ENCODE peak calls at places on chromosomes 7 and 10, in nine cellular contexts. G is A549, X is GM12865, P is left ventricle myocardium inferior, L is fibroblast of lung, A is fibroblast of mammary gland, N is foreskin fibroblast, I is brain microvascular endothelial cell, Y is HFF-Myc. F is an unnamed sample.

GRCh38 chr7:134651991-134652390 is 5.3 kb downstream of the BPGM start:
- DNase-seq in G (no peak), Y (no peak), X (no peak), P (no peak), I (no peak), A (peak; percentile 50), N (no peak), L (no peak), F (no peak)

GRCh38 chr10:44914891-44915290 is 3.8 kb downstream of the TMEM72 start:
- DNase-seq in Y (no peak), N (no peak), G (no peak), I (no peak), A (no peak), P (no peak), X (no peak), L (no peak), F (no peak)

GRCh38 chr10:125661418-125661941 is 21.5 kb downstream of the TEX36 start:
- DNase-seq in N (peak; percentile 5), L (no peak), A (no peak), Y (no peak), G (no peak), X (no peak), I (no peak), P (no peak), F (no peak)

GRCh38 chr10:26879744-26880143 is 19.0 kb upstream of the ABI1 start:
- DNase-seq in Y (no peak), N (no peak), X (no peak), G (peak; percentile 21), L (no peak), P (no peak), A (no peak), I (no peak), F (no peak)

GRCh38 chr10:84587789-84588188 is 259.4 kb downstream of the CCSER2 start:
- DNase-seq in Y (no peak), X (no peak), G (no peak), A (no peak), I (no peak), L (no peak), P (no peak), N (no peak), F (no peak)

GRCh38 chr7:23273141-23273599 is 26.0 kb upstream of the MALSU1 start:
- DNase-seq in X (peak; percentile 97), Y (peak; percentile 73), A (peak; percentile 82), G (peak; percentile 97), L (peak; percentile 94), P (peak; percentile 82), N (peak; percentile 90), I (peak; percentile 98), F (no peak)

GRCh38 chr10:129404091-129404490 is 63.0 kb upstream of the MGMT start:
- DNase-seq in X (no peak), G (no peak), Y (no peak), N (no peak), A (no peak), I (no peak), L (no peak), P (no peak), F (no peak)

GRCh38 chr10:13360587-13360986 is 12.5 kb upstream of the SEPHS1 start:
- DNase-seq in P (no peak), X (no peak), Y (no peak), A (no peak), N (no peak), G (no peak), I (no peak), L (no peak), F (no peak)

GRCh38 chr7:157488966-157489365 is 152.2 kb downstream of the DNAJB6 start:
- DNase-seq in Y (no peak), G (no peak), P (no peak), I (no peak), A (no peak), L (no peak), X (no peak), N (no peak), F (no peak)

GRCh38 chr7:14888904-14889482 is 13.6 kb downstream of the DGKB start:
- DNase-seq in A (peak; percentile 19), X (no peak), P (no peak), I (no peak), N (peak; percentile 9), L (peak; percentile 20), Y (no peak), G (no peak), F (no peak)

GRCh38 chr7:73704640-73705550 is 14.6 kb downstream of the STX1A start:
- DNase-seq in I (peak; percentile 85), N (no peak), Y (no peak), G (peak; percentile 99), L (peak; percentile 87), A (peak; percentile 80), P (no peak), X (no peak), F (no peak)

GRCh38 chr7:22990588-22990949 is 23.4 kb downstream of the HYCC1 start:
- DNase-seq in I (peak; percentile 57), X (no peak), G (no peak), A (peak; percentile 73), Y (peak; percentile 40), L (peak; percentile 86), P (no peak), N (peak; percentile 65), F (peak; percentile 16)

GRCh38 chr7:32935558-32935957 is 21.7 kb upstream of the FKBP9 start:
- DNase-seq in I (no peak), A (no peak), L (no peak), X (no peak), N (no peak), P (no peak), G (no peak), Y (no peak), F (no peak)

GRCh38 chr10:78478919-78479318 is 445.3 kb downstream of the RPS24 start:
- DNase-seq in N (no peak), P (no peak), L (no peak), X (no peak), A (no peak), G (no peak), I (no peak), Y (no peak), F (no peak)

GRCh38 chr10:88820990-88821389 is 18.5 kb downstream of the LIPM start:
- DNase-seq in Y (peak; percentile 37), L (peak; percentile 58), A (peak; percentile 80), X (no peak), I (no peak), N (peak; percentile 81), G (no peak), P (no peak), F (peak; percentile 69)

GRCh38 chr7:84372155-84372621 is 177.6 kb upstream of the SEMA3A start:
- DNase-seq in I (peak; percentile 83), Y (peak; percentile 91), L (peak; percentile 99), P (no peak), G (no peak), X (no peak), N (peak; percentile 93), A (peak; percentile 97), F (peak; percentile 91)

GRCh38 chr7:85927226-85927625 is 716.5 kb upstream of the GRM3 start:
- DNase-seq in N (no peak), P (no peak), Y (no peak), G (no peak), X (no peak), I (no peak), L (no peak), A (no peak), F (no peak)

GRCh38 chr7:93212881-93213280 is 13.4 kb downstream of the HEPACAM2 start:
- DNase-seq in I (no peak), N (no peak), X (no peak), A (no peak), Y (no peak), G (no peak), P (no peak), L (no peak), F (no peak)

GRCh38 chr10:14645239-14645960 is 129.3 kb downstream of the FAM107B start:
- DNase-seq in L (no peak), I (no peak), N (no peak), Y (no peak), P (no peak), X (peak; percentile 86), A (no peak), G (no peak), F (no peak)
- H3K4me3 ChIP-seq in L (no peak overlapping the region), I (no peak overlapping the region), N (no peak overlapping the region), Y (no peak overlapping the region), P (no peak overlapping the region), X (no peak overlapping the region), A (no peak overlapping the region), G (no peak overlapping the region), F (no peak overlapping the region)

GRCh38 chr7:132777956-132778355 is 201.7 kb upstream of the PLXNA4 start:
- DNase-seq in Y (no peak), P (no peak), X (no peak), I (no peak), N (no peak), L (no peak), A (no peak), G (no peak), F (no peak)
- TF ChIP-seq CTCF in Y (no peak), P (no peak), X (no peak), I (no peak), N (no peak), L (no peak), A (no peak), G (no peak), F (no peak)

GRCh38 chr7:47580811-47581331 is 1.0 kb downstream of the TNS3 start:
- DNase-seq in Y (no peak), P (no peak), G (peak; percentile 64), X (no peak), N (peak; percentile 56), A (no peak), L (no peak), I (no peak), F (no peak)

GRCh38 chr7:47580175-47580701 is 1.7 kb downstream of the TNS3 start:
- DNase-seq in N (peak; percentile 65), A (no peak), L (peak; percentile 50), Y (no peak), P (no peak), X (no peak), G (peak; percentile 89), I (no peak), F (no peak)

GRCh38 chr7:47578581-47579270 is 3.2 kb downstream of the TNS3 start:
- DNase-seq in P (no peak), G (peak; percentile 80), Y (no peak), N (peak; percentile 84), L (peak; percentile 72), I (peak; percentile 63), X (no peak), A (peak; percentile 69), F (peak; percentile 86)

GRCh38 chr7:47581442-47581820 is 480 bp downstream of the TNS3 start:
- DNase-seq in P (no peak), X (no peak), G (no peak), Y (no peak), N (peak; percentile 34), I (no peak), A (no peak), L (no peak), F (no peak)

GRCh38 chr7:47579458-47579857 is 2.5 kb downstream of the TNS3 start:
- DNase-seq in A (no peak), N (peak; percentile 23), Y (no peak), G (peak; percentile 58), P (no peak), L (no peak), I (no peak), X (no peak), F (no peak)
- H3K4me3 ChIP-seq in A (no peak overlapping the region), N (no peak overlapping the region), Y (peak overlapping the region; percentile 87), G (peak overlapping the region; percentile 83), P (peak overlapping the region; percentile 4), L (peak overlapping the region; percentile 89), I (no peak overlapping the region), X (no peak overlapping the region), F (no peak overlapping the region)

GRCh38 chr7:101402081-101402779 is 39.6 kb downstream of the COL26A1 start:
- DNase-seq in I (peak; percentile 18), P (no peak), N (peak; percentile 84), X (no peak), G (peak; percentile 71), L (peak; percentile 67), A (no peak), Y (peak; percentile 59), F (peak; percentile 47)
- TF ChIP-seq CTCF in I (no peak), P (no peak), N (no peak), X (no peak), G (no peak), L (no peak), A (no peak), Y (no peak), F (no peak)